ENCODE peak calls at places on chromosomes 16 and 17, in four cellular contexts. V is breast epithelium, X is GDM1, P is A673. C is an unnamed sample.

GRCh38 chr17:73644145-73645049 is at the start of gene SDK2:
- DNase-seq in V (no peak), X (no peak), P (no peak), C (no peak)

GRCh38 chr16:87129771-87130170 is 187.4 kb downstream of the C16orf95 start:
- DNase-seq in V (no peak), X (no peak), P (no peak), C (no peak)

GRCh38 chr17:76265624-76266243 is 586 bp downstream of the UBALD2 start:
- DNase-seq in V (peak; percentile 49), X (no peak), P (peak; percentile 59), C (no peak)

GRCh38 chr17:5584971-5585794 is 874 bp upstream of the NLRP1 start:
- DNase-seq in V (no peak), X (peak; percentile 40), P (no peak), C (no peak)

GRCh38 chr16:27820646-27821345 is 242.7 kb downstream of the GSG1L start:
- DNase-seq in V (no peak), X (no peak), P (no peak), C (no peak)

GRCh38 chr16:88132836-88133506 is 181.7 kb downstream of the BANP start:
- DNase-seq in V (no peak), X (no peak), P (no peak), C (no peak)

GRCh38 chr17:66814026-66814425 is 20.9 kb upstream of the CACNG5 start:
- DNase-seq in V (no peak), X (no peak), P (no peak), C (no peak)

GRCh38 chr16:3259829-3260228 is 3.4 kb upstream of the MEFV start:
- DNase-seq in V (no peak), X (no peak), P (no peak), C (no peak)

GRCh38 chr17:44804301-44805061 is 25.6 kb downstream of the GJC1 start:
- DNase-seq in V (no peak), X (no peak), P (no peak), C (no peak)

GRCh38 chr16:72972878-72973571 is 74.9 kb downstream of the ZFHX3 start:
- DNase-seq in V (no peak), X (no peak), P (no peak), C (no peak)

GRCh38 chr16:5015351-5015750 is 18.4 kb downstream of the NAGPA start:
- DNase-seq in V (no peak), X (no peak), P (no peak), C (no peak)

GRCh38 chr17:80605326-80606066 is 60.9 kb downstream of the RPTOR start:
- DNase-seq in V (no peak), X (no peak), P (no peak), C (no peak)

GRCh38 chr17:37676115-37676925 is 33.1 kb upstream of the DDX52 start:
- DNase-seq in V (no peak), X (no peak), P (no peak), C (no peak)

GRCh38 chr17:47305302-47305923 is 18.3 kb upstream of the EFCAB13 start:
- DNase-seq in V (peak; percentile 66), X (no peak), P (peak; percentile 17), C (no peak)

GRCh38 chr17:73293480-73293911 is 18.3 kb downstream of the CDC42EP4 start:
- DNase-seq in V (peak; percentile 88), X (no peak), P (no peak), C (no peak)

GRCh38 chr17:38563362-38564253 is 42.1 kb downstream of the SRCIN1 start:
- DNase-seq in V (no peak), X (no peak), P (no peak), C (no peak)

GRCh38 chr17:78127240-78127887 is 1.2 kb downstream of the TMC6 start:
- DNase-seq in V (peak; percentile 68), X (peak; percentile 77), P (no peak), C (no peak)